ENCODE peak calls at places on chromosomes 2 and 18, in eight cellular contexts. M is HCT116, C is GM12878, I is HepG2, Y is Panc1, Q is upper lobe of left lung, T is K562, R is GM23338. G is an unnamed sample.

GRCh38 chr2:202589582-202589949 is 45.2 kb upstream of the FAM117B start:
- ATAC-seq in I (peak; percentile 82), T (peak; percentile 60), Q (peak; percentile 44), Y (peak; percentile 29), M (no peak), C (no peak), R (peak; percentile 54), G (no peak)

GRCh38 chr2:54310314-54310713 is 54.3 kb upstream of the TSPYL6 start:
- ATAC-seq in M (no peak), Y (no peak), C (no peak), R (no peak), Q (no peak), I (peak; percentile 88), T (no peak), G (no peak)

GRCh38 chr18:58612239-58613055 is 16.4 kb downstream of the ALPK2 start:
- ATAC-seq in Q (no peak), C (no peak), M (peak; percentile 57), T (no peak), Y (peak; percentile 58), I (no peak), R (no peak), G (peak; percentile 31)

GRCh38 chr2:195307751-195308150 is 349.3 kb upstream of the SLC39A10 start:
- ATAC-seq in Y (peak; percentile 74), T (no peak), R (peak; percentile 93), Q (no peak), C (no peak), I (peak; percentile 52), M (no peak), G (no peak)

GRCh38 chr2:197847666-197848401 is 43.4 kb downstream of the PLCL1 start:
- ATAC-seq in C (peak; percentile 80), T (no peak), Q (no peak), I (no peak), R (no peak), M (no peak), Y (no peak), G (no peak)

GRCh38 chr18:50805732-50806131 is 14.1 kb downstream of the MRO start:
- ATAC-seq in I (no peak), T (peak; percentile 60), R (no peak), M (no peak), Y (no peak), C (no peak), Q (no peak), G (no peak)

GRCh38 chr2:218873359-218874194 is 7.1 kb upstream of the WNT10A start:
- ATAC-seq in Q (no peak), I (peak; percentile 19), Y (no peak), R (peak; percentile 49), C (peak; percentile 10), M (no peak), T (no peak), G (no peak)

GRCh38 chr2:240341064-240341463 is 94.4 kb upstream of the GPC1 start:
- ATAC-seq in C (no peak), Y (peak; percentile 45), M (no peak), Q (no peak), T (no peak), R (no peak), I (peak; percentile 16), G (no peak)

GRCh38 chr2:134818321-134818720 is 20.1 kb upstream of the ACMSD start:
- ATAC-seq in T (no peak), Y (no peak), Q (peak; percentile 78), I (no peak), M (peak; percentile 93), C (no peak), R (no peak), G (no peak)

GRCh38 chr18:48452863-48453323 is 43.7 kb upstream of the ZBTB7C start:
- ATAC-seq in I (peak; percentile 93), Y (no peak), T (no peak), M (no peak), R (no peak), C (no peak), Q (peak; percentile 5), G (peak; percentile 16)

GRCh38 chr18:52869942-52870907 is 530.2 kb downstream of the DCC start:
- ATAC-seq in R (peak; percentile 95), C (no peak), Y (no peak), T (no peak), M (no peak), Q (peak; percentile 46), I (no peak), G (no peak)

GRCh38 chr18:159037-159652 is 788 bp downstream of the USP14 start:
- ATAC-seq in M (no peak), T (peak; percentile 22), Y (no peak), Q (no peak), C (peak; percentile 34), I (peak; percentile 67), R (peak; percentile 6), G (no peak)
- TF ChIP-seq POLR2AphosphoS5 in M (no peak), T (no peak), Y (no peak), Q (no peak), C (no peak), I (no peak), R (no peak), G (no peak)

DNA sequence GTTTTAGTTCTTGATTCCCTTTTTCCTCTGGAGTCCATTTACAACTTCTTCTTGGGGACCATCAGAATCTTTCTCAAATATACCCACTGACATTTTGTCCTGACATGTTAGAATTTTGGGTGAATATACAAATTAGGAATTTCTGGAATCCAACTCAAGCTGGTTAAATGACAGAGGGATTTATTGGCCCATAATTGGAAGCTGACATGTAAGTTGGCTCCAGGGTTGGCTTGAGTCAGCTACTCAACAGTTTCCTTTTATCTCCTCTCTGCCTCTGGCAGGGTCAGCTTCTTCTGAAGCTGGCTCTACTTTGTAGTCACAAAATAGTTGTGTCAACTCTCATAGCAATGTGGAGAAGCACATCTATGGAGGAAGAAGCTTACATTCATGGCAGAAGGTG is 36.6 kb upstream of the PPP1R1C start:
- ATAC-seq in Q (no peak), R (no peak), Y (no peak), I (no peak), C (no peak), M (peak; percentile 49), T (no peak), G (no peak)
- H3K27ac ChIP-seq in Q (no peak overlapping the region), R (no peak overlapping the region), Y (no peak overlapping the region), I (no peak overlapping the region), C (no peak overlapping the region), M (peak overlapping the region; percentile 87), T (no peak overlapping the region), G (no peak overlapping the region)

DNA sequence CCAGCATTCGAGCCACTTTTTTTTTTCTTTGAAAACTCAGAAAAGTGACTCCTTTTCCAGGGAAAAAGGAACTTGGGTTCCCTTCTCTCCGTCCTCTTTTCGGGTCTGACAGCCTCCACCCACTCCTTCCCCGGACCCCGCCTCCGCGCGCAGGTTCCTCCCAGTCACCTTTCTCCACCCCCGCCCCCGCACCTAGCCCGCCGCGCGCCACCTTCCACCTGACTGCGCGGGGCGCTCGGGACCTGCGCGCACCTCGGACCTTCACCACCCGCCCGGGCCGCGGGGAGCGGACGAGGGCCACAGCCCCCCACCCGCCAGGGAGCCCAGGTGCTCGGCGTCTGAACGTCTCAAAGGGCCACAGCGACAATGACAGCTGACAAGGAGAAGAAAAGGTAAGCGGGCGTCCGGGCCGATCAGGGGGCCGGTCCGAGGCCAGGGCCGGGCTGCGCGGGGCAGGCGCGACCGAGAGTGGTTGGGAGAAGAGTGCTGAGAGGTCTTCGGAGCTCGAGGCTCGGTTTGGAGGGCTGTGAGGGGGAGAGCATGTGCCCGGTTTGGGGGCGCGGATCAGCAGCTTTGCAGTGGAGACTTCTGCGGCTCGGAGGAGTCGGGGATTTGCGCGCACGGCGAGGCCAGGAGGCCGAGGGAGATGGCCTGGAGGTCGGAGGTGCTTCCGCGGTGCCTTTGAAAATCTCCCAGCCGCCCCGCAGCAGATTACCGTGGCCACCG is 502 bp downstream of the EPAS1 start:
- ATAC-seq in M (peak; percentile 76), C (peak; percentile 56), Y (peak; percentile 70), I (peak; percentile 62), Q (peak; percentile 88), T (peak; percentile 68), R (peak; percentile 31), G (peak; percentile 7)
- TF ChIP-seq POLR2AphosphoS5 in M (peak; percentile 84), C (no peak), Y (no peak), I (peak; percentile 66), Q (no peak), T (no peak), R (no peak), G (no peak)

GRCh38 chr2:19710230-19710629 is 191.6 kb downstream of the TTC32 start:
- ATAC-seq in C (no peak), M (no peak), Y (no peak), I (no peak), Q (no peak), R (no peak), T (no peak), G (no peak)
- H3K27ac ChIP-seq in C (no peak overlapping the region), M (no peak overlapping the region), Y (no peak overlapping the region), I (no peak overlapping the region), Q (no peak overlapping the region), R (no peak overlapping the region), T (no peak overlapping the region), G (no peak overlapping the region)

DNA sequence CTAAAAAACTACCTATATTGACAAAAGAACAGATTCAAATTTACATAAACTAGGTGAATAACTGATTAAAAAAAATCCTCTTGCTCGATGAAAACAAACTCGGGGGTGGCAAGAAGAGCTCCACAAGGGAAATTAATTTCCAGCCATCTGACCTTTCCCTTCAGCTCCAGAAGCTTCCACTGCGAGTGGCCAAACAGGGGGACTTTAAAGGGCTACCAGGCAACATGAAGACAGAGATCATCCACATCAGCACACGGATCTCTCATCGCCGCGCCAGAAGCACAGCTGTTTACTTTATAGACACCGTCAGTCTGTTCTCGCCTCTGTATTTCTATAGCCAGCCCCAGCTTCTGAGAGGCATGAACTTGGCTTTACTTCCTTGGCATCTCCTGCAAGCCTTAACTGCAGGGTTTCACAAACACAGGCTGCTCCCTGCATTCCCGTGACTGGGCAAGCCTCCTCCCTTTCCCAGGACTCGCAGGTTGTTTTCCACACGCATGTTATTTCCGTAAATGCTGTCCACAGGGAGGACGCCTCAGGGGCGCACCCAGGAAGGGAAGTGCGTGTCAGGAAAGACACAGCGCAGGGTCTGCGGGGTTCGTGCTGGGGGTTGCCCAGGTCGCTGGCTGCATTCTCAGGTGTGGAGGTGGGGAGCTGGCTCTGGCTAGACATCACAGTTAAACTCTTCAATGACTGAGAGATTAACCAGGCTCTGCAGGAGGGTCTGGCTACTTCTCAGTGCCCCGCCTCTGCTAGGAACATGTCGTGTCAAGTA is 85.0 kb downstream of the USP40 start:
- ATAC-seq in Q (peak; percentile 71), C (no peak), T (no peak), R (no peak), Y (no peak), M (no peak), I (no peak), G (peak; percentile 61)
- TF ChIP-seq POLR2AphosphoS5 in Q (peak; percentile 56), C (no peak), T (no peak), R (no peak), Y (no peak), M (no peak), I (no peak), G (no peak)

GRCh38 chr2:46025683-46026082 is 271.5 kb upstream of the EPAS1 start:
- ATAC-seq in R (no peak), Y (no peak), T (no peak), I (no peak), Q (no peak), C (no peak), M (no peak), G (no peak)
- H3K27ac ChIP-seq in R (no peak overlapping the region), Y (no peak overlapping the region), T (no peak overlapping the region), I (no peak overlapping the region), Q (peak overlapping the region; percentile 30), C (no peak overlapping the region), M (no peak overlapping the region), G (no peak overlapping the region)

GRCh38 chr2:107354143-107354542 is 468.2 kb upstream of the ST6GAL2 start:
- ATAC-seq in C (no peak), Y (no peak), R (no peak), I (no peak), M (no peak), T (no peak), Q (no peak), G (no peak)

GRCh38 chr2:107349329-107349728 is 463.4 kb upstream of the ST6GAL2 start:
- ATAC-seq in R (no peak), Q (no peak), I (no peak), T (no peak), Y (no peak), M (no peak), C (no peak), G (no peak)
- TF ChIP-seq POLR2AphosphoS5 in R (no peak), Q (no peak), I (no peak), T (no peak), Y (no peak), M (no peak), C (no peak), G (no peak)

G was measured in gastroesophageal sphincter.